ENCODE peak calls at places on chromosomes 16 and 17, in nine cellular contexts. One of them, this sample, is unnamed.

GRCh38 chr16:83145297-83145696 is 518.5 kb downstream of the CDH13 start:
- DNase-seq in AG10803: no peak
- DNase-seq in upper lobe of right lung: no peak
- DNase-seq in left ventricle myocardium inferior: no peak
- DNase-seq in progenitor cell of endocrine pancreas: no peak
- DNase-seq in AG09319: no peak
- DNase-seq in mucosa of descending colon: no peak
- DNase-seq in CD14-positive monocyte: no peak
- DNase-seq in heart left ventricle: no peak
- DNase-seq in this sample: no peak

GRCh38 chr17:74461646-74462045 is 4.8 kb upstream of the CD300A start:
- DNase-seq in AG09319: no peak
- DNase-seq in CD14-positive monocyte: no peak
- DNase-seq in mucosa of descending colon: no peak
- DNase-seq in progenitor cell of endocrine pancreas: no peak
- DNase-seq in heart left ventricle: no peak
- DNase-seq in upper lobe of right lung: no peak
- DNase-seq in left ventricle myocardium inferior: no peak
- DNase-seq in AG10803: no peak
- DNase-seq in this sample: no peak

GRCh38 chr17:36703860-36704266 is 102.5 kb downstream of the MRM1 start:
- DNase-seq in CD14-positive monocyte: no peak
- DNase-seq in mucosa of descending colon: no peak
- DNase-seq in heart left ventricle: peak
- DNase-seq in left ventricle myocardium inferior: peak
- DNase-seq in AG09319: no peak
- DNase-seq in AG10803: no peak
- DNase-seq in progenitor cell of endocrine pancreas: peak
- DNase-seq in upper lobe of right lung: peak
- DNase-seq in this sample: peak

GRCh38 chr16:30786936-30787612 is at the start of gene ZNF629:
- DNase-seq in AG10803: peak
- DNase-seq in heart left ventricle: peak
- DNase-seq in left ventricle myocardium inferior: peak
- DNase-seq in CD14-positive monocyte: peak
- DNase-seq in mucosa of descending colon: peak
- DNase-seq in progenitor cell of endocrine pancreas: peak
- DNase-seq in upper lobe of right lung: peak
- DNase-seq in AG09319: no peak
- DNase-seq in this sample: peak

GRCh38 chr16:70704586-70704985 is 18.7 kb upstream of the MTSS2 start:
- DNase-seq in progenitor cell of endocrine pancreas: no peak
- DNase-seq in heart left ventricle: no peak
- DNase-seq in CD14-positive monocyte: no peak
- DNase-seq in mucosa of descending colon: no peak
- DNase-seq in AG10803: peak
- DNase-seq in left ventricle myocardium inferior: no peak
- DNase-seq in upper lobe of right lung: no peak
- DNase-seq in AG09319: no peak
- DNase-seq in this sample: no peak

GRCh38 chr16:69477546-69477945 is 53.1 kb downstream of the CYB5B start:
- DNase-seq in progenitor cell of endocrine pancreas: no peak
- DNase-seq in mucosa of descending colon: no peak
- DNase-seq in CD14-positive monocyte: no peak
- DNase-seq in heart left ventricle: no peak
- DNase-seq in AG10803: no peak
- DNase-seq in AG09319: no peak
- DNase-seq in upper lobe of right lung: no peak
- DNase-seq in left ventricle myocardium inferior: no peak
- DNase-seq in this sample: no peak

GRCh38 chr16:3638916-3639644 is 15.4 kb upstream of the DNASE1 start:
- DNase-seq in mucosa of descending colon: peak
- DNase-seq in CD14-positive monocyte: no peak
- DNase-seq in heart left ventricle: no peak
- DNase-seq in AG10803: no peak
- DNase-seq in left ventricle myocardium inferior: no peak
- DNase-seq in progenitor cell of endocrine pancreas: no peak
- DNase-seq in upper lobe of right lung: no peak
- DNase-seq in AG09319: no peak
- DNase-seq in this sample: no peak

GRCh38 chr17:41352597-41353366 is 2.2 kb upstream of the KRT33A start:
- DNase-seq in heart left ventricle: no peak
- DNase-seq in mucosa of descending colon: no peak
- DNase-seq in AG10803: no peak
- DNase-seq in CD14-positive monocyte: no peak
- DNase-seq in left ventricle myocardium inferior: no peak
- DNase-seq in progenitor cell of endocrine pancreas: no peak
- DNase-seq in AG09319: no peak
- DNase-seq in upper lobe of right lung: no peak
- DNase-seq in this sample: peak

GRCh38 chr17:9985622-9986021 is 80.6 kb upstream of the RCVRN start:
- DNase-seq in mucosa of descending colon: no peak
- DNase-seq in CD14-positive monocyte: no peak
- DNase-seq in progenitor cell of endocrine pancreas: no peak
- DNase-seq in upper lobe of right lung: no peak
- DNase-seq in left ventricle myocardium inferior: no peak
- DNase-seq in AG10803: no peak
- DNase-seq in heart left ventricle: no peak
- DNase-seq in AG09319: no peak
- DNase-seq in this sample: no peak

GRCh38 chr17:57892820-57893595 is 43.2 kb upstream of the MRPS23 start:
- DNase-seq in upper lobe of right lung: peak
- DNase-seq in CD14-positive monocyte: peak
- DNase-seq in AG10803: peak
- DNase-seq in AG09319: peak
- DNase-seq in progenitor cell of endocrine pancreas: no peak
- DNase-seq in left ventricle myocardium inferior: peak
- DNase-seq in heart left ventricle: peak
- DNase-seq in mucosa of descending colon: peak
- DNase-seq in this sample: peak

GRCh38 chr17:61221181-61221580 is 178.5 kb upstream of the TBX2 start:
- DNase-seq in heart left ventricle: no peak
- DNase-seq in CD14-positive monocyte: no peak
- DNase-seq in progenitor cell of endocrine pancreas: no peak
- DNase-seq in upper lobe of right lung: no peak
- DNase-seq in AG09319: no peak
- DNase-seq in left ventricle myocardium inferior: no peak
- DNase-seq in AG10803: no peak
- DNase-seq in mucosa of descending colon: no peak
- DNase-seq in this sample: no peak

GRCh38 chr16:23729503-23730424 is 16.7 kb upstream of the ERN2 start:
- DNase-seq in AG10803: peak
- DNase-seq in heart left ventricle: no peak
- DNase-seq in CD14-positive monocyte: no peak
- DNase-seq in mucosa of descending colon: peak
- DNase-seq in left ventricle myocardium inferior: no peak
- DNase-seq in AG09319: no peak
- DNase-seq in upper lobe of right lung: no peak
- DNase-seq in progenitor cell of endocrine pancreas: no peak
- DNase-seq in this sample: no peak

GRCh38 chr16:66511615-66512500 is 38.1 kb downstream of the TK2 start:
- DNase-seq in progenitor cell of endocrine pancreas: no peak
- DNase-seq in upper lobe of right lung: no peak
- DNase-seq in AG09319: no peak
- DNase-seq in heart left ventricle: no peak
- DNase-seq in AG10803: peak
- DNase-seq in mucosa of descending colon: no peak
- DNase-seq in CD14-positive monocyte: no peak
- DNase-seq in left ventricle myocardium inferior: no peak
- DNase-seq in this sample: no peak

GRCh38 chr16:21656795-21657768 is 4.7 kb upstream of the IGSF6 start:
- DNase-seq in progenitor cell of endocrine pancreas: no peak
- DNase-seq in heart left ventricle: no peak
- DNase-seq in left ventricle myocardium inferior: no peak
- DNase-seq in AG09319: peak
- DNase-seq in AG10803: peak
- DNase-seq in upper lobe of right lung: no peak
- DNase-seq in CD14-positive monocyte: no peak
- DNase-seq in mucosa of descending colon: no peak
- DNase-seq in this sample: peak

GRCh38 chr17:62995377-62995885 is 29.4 kb downstream of the TANC2 start:
- DNase-seq in left ventricle myocardium inferior: no peak
- DNase-seq in heart left ventricle: no peak
- DNase-seq in progenitor cell of endocrine pancreas: no peak
- DNase-seq in mucosa of descending colon: no peak
- DNase-seq in AG09319: no peak
- DNase-seq in upper lobe of right lung: no peak
- DNase-seq in CD14-positive monocyte: no peak
- DNase-seq in AG10803: peak
- DNase-seq in this sample: peak

GRCh38 chr17:72421128-72422092 is 300.6 kb downstream of the SOX9 start:
- DNase-seq in heart left ventricle: peak
- DNase-seq in upper lobe of right lung: no peak
- DNase-seq in mucosa of descending colon: peak
- DNase-seq in left ventricle myocardium inferior: no peak
- DNase-seq in AG09319: peak
- DNase-seq in CD14-positive monocyte: no peak
- DNase-seq in progenitor cell of endocrine pancreas: no peak
- DNase-seq in AG10803: peak
- DNase-seq in this sample: no peak

GRCh38 chr16:88593489-88593888 is 23.3 kb downstream of the ZC3H18 start:
- DNase-seq in AG10803: no peak
- DNase-seq in heart left ventricle: peak
- DNase-seq in upper lobe of right lung: no peak
- DNase-seq in progenitor cell of endocrine pancreas: no peak
- DNase-seq in AG09319: no peak
- DNase-seq in mucosa of descending colon: no peak
- DNase-seq in left ventricle myocardium inferior: peak
- DNase-seq in CD14-positive monocyte: no peak
- DNase-seq in this sample: no peak

DNA sequence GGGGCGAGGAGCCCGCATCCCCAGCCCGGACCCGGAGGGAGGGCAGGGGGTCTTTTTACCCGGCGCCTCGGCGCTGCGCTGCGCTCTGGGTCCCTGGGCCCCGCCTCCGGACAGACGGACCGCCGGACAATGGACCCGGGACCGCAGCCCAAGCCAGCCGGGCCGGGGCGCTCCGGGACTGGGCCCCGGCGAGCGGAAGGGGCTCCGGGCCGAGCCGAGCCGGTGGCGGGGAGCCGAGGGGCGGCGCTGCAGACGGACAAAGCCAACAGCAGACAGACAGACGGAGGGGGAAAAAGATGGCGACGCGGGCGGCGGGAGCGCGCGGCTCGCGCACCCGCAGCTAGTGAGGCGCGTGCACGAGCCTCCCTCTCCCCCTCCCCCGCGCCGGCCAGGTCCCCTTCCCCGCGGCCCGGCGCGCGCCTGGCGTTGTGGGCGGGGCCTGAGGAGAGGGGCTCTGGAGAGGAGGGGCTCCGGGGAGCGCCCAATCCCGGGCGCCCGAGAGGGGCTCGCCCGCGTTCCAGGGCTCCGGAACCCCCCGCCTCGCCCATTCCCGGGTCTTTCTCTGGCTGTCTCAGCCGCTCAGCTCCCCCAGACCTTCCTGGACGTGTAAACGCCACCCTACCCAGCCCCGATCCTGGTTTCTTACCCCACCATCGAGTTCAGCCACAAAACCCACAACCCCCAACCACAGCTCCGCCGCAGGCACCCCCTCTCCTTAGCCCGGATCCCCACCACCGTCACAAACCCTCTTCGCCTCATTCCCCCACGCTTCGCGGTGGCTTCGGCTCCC is at the start of gene ZNF821:
- DNase-seq in AG09319: no peak
- DNase-seq in mucosa of descending colon: peak
- DNase-seq in upper lobe of right lung: peak
- DNase-seq in left ventricle myocardium inferior: peak
- DNase-seq in heart left ventricle: peak
- DNase-seq in CD14-positive monocyte: peak
- DNase-seq in AG10803: peak
- DNase-seq in progenitor cell of endocrine pancreas: peak
- DNase-seq in this sample: peak
- TF ChIP-seq CTCF in AG09319: peak
- TF ChIP-seq CTCF in mucosa of descending colon: peak
- TF ChIP-seq CTCF in upper lobe of right lung: no peak
- TF ChIP-seq CTCF in left ventricle myocardium inferior: peak
- TF ChIP-seq CTCF in heart left ventricle: peak
- TF ChIP-seq CTCF in CD14-positive monocyte: peak
- TF ChIP-seq CTCF in AG10803: no peak
- TF ChIP-seq CTCF in progenitor cell of endocrine pancreas: peak
- TF ChIP-seq CTCF in this sample: peak

GRCh38 chr17:46876353-46876887 is 25.0 kb downstream of the WNT9B start:
- DNase-seq in mucosa of descending colon: peak
- DNase-seq in AG09319: no peak
- DNase-seq in CD14-positive monocyte: no peak
- DNase-seq in heart left ventricle: no peak
- DNase-seq in left ventricle myocardium inferior: no peak
- DNase-seq in AG10803: no peak
- DNase-seq in progenitor cell of endocrine pancreas: peak
- DNase-seq in upper lobe of right lung: no peak
- DNase-seq in this sample: peak
- TF ChIP-seq CTCF in mucosa of descending colon: peak
- TF ChIP-seq CTCF in AG09319: no peak
- TF ChIP-seq CTCF in CD14-positive monocyte: no peak
- TF ChIP-seq CTCF in heart left ventricle: no peak
- TF ChIP-seq CTCF in left ventricle myocardium inferior: no peak
- TF ChIP-seq CTCF in AG10803: peak
- TF ChIP-seq CTCF in progenitor cell of endocrine pancreas: peak
- TF ChIP-seq CTCF in upper lobe of right lung: peak
- TF ChIP-seq CTCF in this sample: peak

DNA sequence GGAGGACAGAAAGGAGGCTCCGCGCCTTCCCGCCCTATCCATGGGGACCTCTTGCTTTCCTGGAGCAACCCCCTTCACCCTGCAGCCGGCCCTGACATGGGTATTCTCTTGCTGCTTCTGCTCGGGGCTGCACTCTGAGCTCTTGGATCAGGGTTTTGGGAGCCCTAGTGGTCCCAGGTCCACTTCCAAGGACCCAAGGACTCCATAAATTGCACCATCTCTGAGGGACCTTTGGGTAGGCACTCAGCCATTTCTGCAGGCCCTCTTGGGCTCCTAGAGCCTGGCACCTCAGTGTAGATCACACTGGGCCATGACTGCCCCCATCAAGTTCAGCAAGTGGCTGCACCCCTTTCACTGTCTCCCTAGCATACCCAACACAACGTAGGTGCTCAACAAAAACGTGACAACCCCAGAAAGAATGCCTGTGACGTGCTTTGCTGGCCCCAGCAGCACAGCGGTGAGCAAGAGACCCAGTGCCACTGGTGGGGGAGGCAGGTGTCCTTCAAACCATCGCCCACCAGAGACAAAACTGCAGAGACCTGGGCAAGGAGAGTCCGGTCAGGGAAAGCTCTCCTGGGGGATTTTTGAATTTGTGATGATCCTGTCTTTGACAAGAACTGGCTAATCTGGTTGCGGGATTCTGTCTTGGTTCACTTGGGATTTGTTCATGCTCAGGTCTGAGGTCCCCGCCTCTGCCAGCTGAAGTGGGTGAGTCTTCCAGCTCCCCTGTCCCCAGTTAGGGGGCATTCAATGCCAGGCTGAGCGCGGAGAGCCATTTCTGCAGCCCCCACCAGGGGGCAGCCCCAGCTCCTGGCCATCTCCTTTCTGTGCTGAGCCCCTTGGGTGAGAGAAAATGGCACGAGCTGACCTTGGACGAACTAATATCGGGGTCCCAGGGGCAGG is 2.5 kb upstream of the RAB11FIP4 start:
- DNase-seq in AG10803: no peak
- DNase-seq in AG09319: no peak
- DNase-seq in upper lobe of right lung: no peak
- DNase-seq in left ventricle myocardium inferior: no peak
- DNase-seq in CD14-positive monocyte: no peak
- DNase-seq in mucosa of descending colon: no peak
- DNase-seq in heart left ventricle: no peak
- DNase-seq in progenitor cell of endocrine pancreas: no peak
- DNase-seq in this sample: peak
- TF ChIP-seq CTCF in AG10803: peak
- TF ChIP-seq CTCF in AG09319: peak
- TF ChIP-seq CTCF in upper lobe of right lung: peak
- TF ChIP-seq CTCF in left ventricle myocardium inferior: peak
- TF ChIP-seq CTCF in CD14-positive monocyte: peak
- TF ChIP-seq CTCF in mucosa of descending colon: peak
- TF ChIP-seq CTCF in heart left ventricle: peak
- TF ChIP-seq CTCF in progenitor cell of endocrine pancreas: peak
- TF ChIP-seq CTCF in this sample: peak

GRCh38 chr16:29757950-29758466 is 12.2 kb upstream of the C16orf54 start:
- DNase-seq in mucosa of descending colon: no peak
- DNase-seq in AG09319: peak
- DNase-seq in upper lobe of right lung: no peak
- DNase-seq in left ventricle myocardium inferior: no peak
- DNase-seq in heart left ventricle: no peak
- DNase-seq in CD14-positive monocyte: no peak
- DNase-seq in progenitor cell of endocrine pancreas: no peak
- DNase-seq in AG10803: peak
- DNase-seq in this sample: no peak
- TF ChIP-seq CTCF in mucosa of descending colon: no peak
- TF ChIP-seq CTCF in AG09319: peak
- TF ChIP-seq CTCF in upper lobe of right lung: no peak
- TF ChIP-seq CTCF in left ventricle myocardium inferior: no peak
- TF ChIP-seq CTCF in heart left ventricle: no peak
- TF ChIP-seq CTCF in CD14-positive monocyte: no peak
- TF ChIP-seq CTCF in progenitor cell of endocrine pancreas: peak
- TF ChIP-seq CTCF in AG10803: peak
- TF ChIP-seq CTCF in this sample: no peak